ENCODE peak calls at places on chromosomes 2 and 18, in eight cellular contexts. One of them, this sample, is unnamed.

GRCh38 chr2:229798446-229799147 is 84.2 kb upstream of the DNER start:
- DNase-seq in astrocyte of the spinal cord: peak
- DNase-seq in Peyer's patch: no peak
- DNase-seq in cardiac muscle cell: no peak
- DNase-seq in kidney epithelial cell: no peak
- DNase-seq in dorsolateral prefrontal cortex: no peak
- DNase-seq in kidney: no peak
- DNase-seq in fibroblast of villous mesenchyme: peak
- DNase-seq in this sample: peak

GRCh38 chr18:23684515-23685197 is 4.6 kb upstream of the LAMA3 start:
- DNase-seq in fibroblast of villous mesenchyme: peak
- DNase-seq in cardiac muscle cell: no peak
- DNase-seq in Peyer's patch: no peak
- DNase-seq in astrocyte of the spinal cord: no peak
- DNase-seq in kidney: no peak
- DNase-seq in dorsolateral prefrontal cortex: no peak
- DNase-seq in kidney epithelial cell: no peak
- DNase-seq in this sample: peak

GRCh38 chr2:101805146-101806088 is 107.9 kb downstream of the MAP4K4 start:
- DNase-seq in astrocyte of the spinal cord: peak
- DNase-seq in Peyer's patch: no peak
- DNase-seq in fibroblast of villous mesenchyme: peak
- DNase-seq in kidney epithelial cell: no peak
- DNase-seq in cardiac muscle cell: peak
- DNase-seq in kidney: no peak
- DNase-seq in dorsolateral prefrontal cortex: no peak
- DNase-seq in this sample: peak

GRCh38 chr18:13264091-13264777 is 45.7 kb downstream of the LDLRAD4 start:
- DNase-seq in kidney: no peak
- DNase-seq in Peyer's patch: no peak
- DNase-seq in dorsolateral prefrontal cortex: no peak
- DNase-seq in astrocyte of the spinal cord: no peak
- DNase-seq in cardiac muscle cell: no peak
- DNase-seq in kidney epithelial cell: no peak
- DNase-seq in fibroblast of villous mesenchyme: no peak
- DNase-seq in this sample: peak

GRCh38 chr2:1584051-1584531 is 160.2 kb downstream of the PXDN start:
- DNase-seq in kidney: peak
- DNase-seq in fibroblast of villous mesenchyme: no peak
- DNase-seq in astrocyte of the spinal cord: no peak
- DNase-seq in kidney epithelial cell: no peak
- DNase-seq in cardiac muscle cell: no peak
- DNase-seq in Peyer's patch: no peak
- DNase-seq in dorsolateral prefrontal cortex: no peak
- DNase-seq in this sample: no peak

GRCh38 chr2:232603283-232603682 is 30.1 kb upstream of the EFHD1 start:
- DNase-seq in astrocyte of the spinal cord: no peak
- DNase-seq in kidney epithelial cell: no peak
- DNase-seq in dorsolateral prefrontal cortex: no peak
- DNase-seq in fibroblast of villous mesenchyme: no peak
- DNase-seq in kidney: no peak
- DNase-seq in Peyer's patch: no peak
- DNase-seq in cardiac muscle cell: no peak
- DNase-seq in this sample: no peak

GRCh38 chr2:44598731-44599529 is 237.2 kb downstream of the CAMKMT start:
- DNase-seq in fibroblast of villous mesenchyme: peak
- DNase-seq in kidney: no peak
- DNase-seq in kidney epithelial cell: no peak
- DNase-seq in astrocyte of the spinal cord: no peak
- DNase-seq in cardiac muscle cell: no peak
- DNase-seq in Peyer's patch: no peak
- DNase-seq in dorsolateral prefrontal cortex: no peak
- DNase-seq in this sample: no peak

GRCh38 chr2:43105586-43106562 is 120.5 kb downstream of the ZFP36L2 start:
- DNase-seq in cardiac muscle cell: no peak
- DNase-seq in dorsolateral prefrontal cortex: no peak
- DNase-seq in Peyer's patch: peak
- DNase-seq in fibroblast of villous mesenchyme: peak
- DNase-seq in kidney: peak
- DNase-seq in astrocyte of the spinal cord: no peak
- DNase-seq in kidney epithelial cell: no peak
- DNase-seq in this sample: peak

GRCh38 chr2:64979744-64980143 is 9.5 kb upstream of the SLC1A4 start:
- DNase-seq in Peyer's patch: no peak
- DNase-seq in astrocyte of the spinal cord: no peak
- DNase-seq in dorsolateral prefrontal cortex: no peak
- DNase-seq in kidney epithelial cell: no peak
- DNase-seq in cardiac muscle cell: no peak
- DNase-seq in fibroblast of villous mesenchyme: no peak
- DNase-seq in kidney: no peak
- DNase-seq in this sample: no peak

GRCh38 chr18:75142677-75143076 is 66.3 kb downstream of the PTGR3 start:
- DNase-seq in astrocyte of the spinal cord: no peak
- DNase-seq in Peyer's patch: no peak
- DNase-seq in kidney epithelial cell: no peak
- DNase-seq in fibroblast of villous mesenchyme: no peak
- DNase-seq in kidney: no peak
- DNase-seq in dorsolateral prefrontal cortex: no peak
- DNase-seq in cardiac muscle cell: no peak
- DNase-seq in this sample: no peak

GRCh38 chr2:45610281-45611019 is 617 bp downstream of the SRBD1 start:
- DNase-seq in fibroblast of villous mesenchyme: peak
- DNase-seq in kidney: peak
- DNase-seq in cardiac muscle cell: peak
- DNase-seq in Peyer's patch: peak
- DNase-seq in astrocyte of the spinal cord: peak
- DNase-seq in dorsolateral prefrontal cortex: peak
- DNase-seq in kidney epithelial cell: peak
- DNase-seq in this sample: peak

GRCh38 chr18:58911766-58912165 is 47.1 kb downstream of the ZNF532 start:
- DNase-seq in astrocyte of the spinal cord: peak
- DNase-seq in cardiac muscle cell: peak
- DNase-seq in fibroblast of villous mesenchyme: peak
- DNase-seq in dorsolateral prefrontal cortex: no peak
- DNase-seq in kidney epithelial cell: no peak
- DNase-seq in Peyer's patch: no peak
- DNase-seq in kidney: no peak
- DNase-seq in this sample: peak

DNA sequence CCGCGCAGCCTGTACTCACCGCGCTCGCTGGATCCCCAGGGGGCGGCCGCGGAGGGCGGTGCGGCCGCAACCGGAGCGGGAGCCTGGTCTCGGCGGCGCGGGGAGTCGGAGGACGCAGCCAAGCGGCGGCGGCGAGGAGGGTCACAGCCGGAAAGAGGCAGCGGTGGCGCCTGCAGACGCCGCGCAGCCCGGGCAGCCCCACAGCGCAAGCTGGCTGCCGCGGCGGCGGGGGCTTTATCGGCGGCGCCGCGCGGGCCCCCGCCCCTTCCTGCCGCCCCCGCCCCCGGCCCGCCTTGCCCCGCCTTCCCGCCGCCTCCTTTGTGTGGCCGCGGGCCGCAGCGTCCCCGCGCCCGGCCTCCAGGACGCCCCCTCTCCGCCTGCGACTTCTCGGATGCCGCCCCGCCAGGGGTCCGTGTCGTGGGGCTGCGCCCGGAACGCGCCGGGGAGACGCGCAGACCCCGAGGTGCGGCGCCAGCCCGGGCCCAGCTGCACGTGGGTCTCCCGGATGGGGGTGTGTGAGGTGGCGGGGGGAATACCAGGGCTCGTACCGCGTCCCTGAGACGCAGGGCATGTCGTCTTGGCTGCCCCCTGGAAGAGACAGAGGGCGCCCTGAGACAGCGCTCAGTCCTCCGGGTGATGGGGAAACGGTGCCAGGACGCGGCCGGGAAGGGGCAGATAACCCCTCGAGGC is at the start of gene SERPINE2:
- DNase-seq in fibroblast of villous mesenchyme: peak
- DNase-seq in dorsolateral prefrontal cortex: peak
- DNase-seq in astrocyte of the spinal cord: peak
- DNase-seq in kidney epithelial cell: no peak
- DNase-seq in Peyer's patch: peak
- DNase-seq in kidney: peak
- DNase-seq in cardiac muscle cell: peak
- DNase-seq in this sample: peak
- TF ChIP-seq CTCF in fibroblast of villous mesenchyme: peak
- TF ChIP-seq CTCF in dorsolateral prefrontal cortex: peak
- TF ChIP-seq CTCF in astrocyte of the spinal cord: peak
- TF ChIP-seq CTCF in kidney epithelial cell: peak
- TF ChIP-seq CTCF in Peyer's patch: peak
- TF ChIP-seq CTCF in kidney: no peak
- TF ChIP-seq CTCF in cardiac muscle cell: peak
- TF ChIP-seq CTCF in this sample: peak

GRCh38 chr18:32530947-32531651 is 60.4 kb upstream of the GAREM1 start:
- DNase-seq in Peyer's patch: no peak
- DNase-seq in dorsolateral prefrontal cortex: no peak
- DNase-seq in cardiac muscle cell: no peak
- DNase-seq in astrocyte of the spinal cord: peak
- DNase-seq in fibroblast of villous mesenchyme: peak
- DNase-seq in kidney: no peak
- DNase-seq in kidney epithelial cell: peak
- DNase-seq in this sample: peak
- H3K4me3 ChIP-seq in Peyer's patch: no peak
- H3K4me3 ChIP-seq in dorsolateral prefrontal cortex: no peak
- H3K4me3 ChIP-seq in cardiac muscle cell: no peak
- H3K4me3 ChIP-seq in astrocyte of the spinal cord: no peak
- H3K4me3 ChIP-seq in fibroblast of villous mesenchyme: no peak
- H3K4me3 ChIP-seq in kidney: no peak
- H3K4me3 ChIP-seq in kidney epithelial cell: no peak
- H3K4me3 ChIP-seq in this sample: no peak

GRCh38 chr2:86243272-86243671 is 44.0 kb downstream of the MRPL35 start:
- DNase-seq in kidney: no peak
- DNase-seq in kidney epithelial cell: no peak
- DNase-seq in fibroblast of villous mesenchyme: no peak
- DNase-seq in dorsolateral prefrontal cortex: no peak
- DNase-seq in astrocyte of the spinal cord: no peak
- DNase-seq in cardiac muscle cell: no peak
- DNase-seq in Peyer's patch: no peak
- DNase-seq in this sample: no peak

GRCh38 chr2:86240251-86240650 is 41.0 kb downstream of the MRPL35 start:
- DNase-seq in fibroblast of villous mesenchyme: no peak
- DNase-seq in cardiac muscle cell: no peak
- DNase-seq in kidney epithelial cell: no peak
- DNase-seq in dorsolateral prefrontal cortex: no peak
- DNase-seq in astrocyte of the spinal cord: no peak
- DNase-seq in kidney: no peak
- DNase-seq in Peyer's patch: no peak
- DNase-seq in this sample: no peak

GRCh38 chr2:86241611-86242010 is 42.4 kb downstream of the MRPL35 start:
- DNase-seq in dorsolateral prefrontal cortex: no peak
- DNase-seq in astrocyte of the spinal cord: no peak
- DNase-seq in cardiac muscle cell: no peak
- DNase-seq in kidney epithelial cell: no peak
- DNase-seq in kidney: no peak
- DNase-seq in fibroblast of villous mesenchyme: no peak
- DNase-seq in Peyer's patch: peak
- DNase-seq in this sample: no peak

GRCh38 chr2:86239745-86240144 is 40.5 kb downstream of the MRPL35 start:
- DNase-seq in fibroblast of villous mesenchyme: no peak
- DNase-seq in astrocyte of the spinal cord: no peak
- DNase-seq in kidney: no peak
- DNase-seq in Peyer's patch: no peak
- DNase-seq in kidney epithelial cell: no peak
- DNase-seq in dorsolateral prefrontal cortex: no peak
- DNase-seq in cardiac muscle cell: no peak
- DNase-seq in this sample: no peak

GRCh38 chr2:86243950-86244733 is 44.9 kb downstream of the MRPL35 start:
- DNase-seq in Peyer's patch: no peak
- DNase-seq in kidney: no peak
- DNase-seq in astrocyte of the spinal cord: no peak
- DNase-seq in kidney epithelial cell: no peak
- DNase-seq in cardiac muscle cell: no peak
- DNase-seq in dorsolateral prefrontal cortex: no peak
- DNase-seq in fibroblast of villous mesenchyme: no peak
- DNase-seq in this sample: no peak
- TF ChIP-seq CTCF in Peyer's patch: no peak
- TF ChIP-seq CTCF in kidney: no peak
- TF ChIP-seq CTCF in astrocyte of the spinal cord: no peak
- TF ChIP-seq CTCF in kidney epithelial cell: no peak
- TF ChIP-seq CTCF in cardiac muscle cell: no peak
- TF ChIP-seq CTCF in dorsolateral prefrontal cortex: no peak
- TF ChIP-seq CTCF in fibroblast of villous mesenchyme: no peak
- TF ChIP-seq CTCF in this sample: no peak

GRCh38 chr2:8685697-8686358 is 4.0 kb downstream of the ID2 start:
- DNase-seq in astrocyte of the spinal cord: peak
- DNase-seq in cardiac muscle cell: peak
- DNase-seq in kidney: peak
- DNase-seq in Peyer's patch: peak
- DNase-seq in dorsolateral prefrontal cortex: peak
- DNase-seq in kidney epithelial cell: no peak
- DNase-seq in fibroblast of villous mesenchyme: no peak
- DNase-seq in this sample: peak
- H3K4me3 ChIP-seq in astrocyte of the spinal cord: peak
- H3K4me3 ChIP-seq in cardiac muscle cell: peak
- H3K4me3 ChIP-seq in kidney: peak
- H3K4me3 ChIP-seq in Peyer's patch: peak
- H3K4me3 ChIP-seq in dorsolateral prefrontal cortex: peak
- H3K4me3 ChIP-seq in kidney epithelial cell: peak
- H3K4me3 ChIP-seq in fibroblast of villous mesenchyme: peak
- H3K4me3 ChIP-seq in this sample: peak

GRCh38 chr2:156110890-156111289 is 221.6 kb downstream of the NR4A2 start:
- DNase-seq in dorsolateral prefrontal cortex: no peak
- DNase-seq in kidney epithelial cell: no peak
- DNase-seq in astrocyte of the spinal cord: no peak
- DNase-seq in kidney: no peak
- DNase-seq in Peyer's patch: no peak
- DNase-seq in cardiac muscle cell: peak
- DNase-seq in fibroblast of villous mesenchyme: no peak
- DNase-seq in this sample: no peak
- TF ChIP-seq CTCF in dorsolateral prefrontal cortex: no peak
- TF ChIP-seq CTCF in kidney epithelial cell: no peak
- TF ChIP-seq CTCF in astrocyte of the spinal cord: no peak
- TF ChIP-seq CTCF in kidney: no peak
- TF ChIP-seq CTCF in Peyer's patch: peak
- TF ChIP-seq CTCF in cardiac muscle cell: no peak
- TF ChIP-seq CTCF in fibroblast of villous mesenchyme: no peak
- TF ChIP-seq CTCF in this sample: peak

GRCh38 chr18:25047421-25047820 is 304.5 kb downstream of the ZNF521 start:
- DNase-seq in astrocyte of the spinal cord: no peak
- DNase-seq in cardiac muscle cell: no peak
- DNase-seq in kidney epithelial cell: no peak
- DNase-seq in kidney: no peak
- DNase-seq in dorsolateral prefrontal cortex: no peak
- DNase-seq in Peyer's patch: no peak
- DNase-seq in fibroblast of villous mesenchyme: no peak
- DNase-seq in this sample: no peak

GRCh38 chr18:25044694-25045093 is 307.3 kb downstream of the ZNF521 start:
- DNase-seq in fibroblast of villous mesenchyme: no peak
- DNase-seq in kidney epithelial cell: no peak
- DNase-seq in dorsolateral prefrontal cortex: no peak
- DNase-seq in Peyer's patch: no peak
- DNase-seq in kidney: no peak
- DNase-seq in astrocyte of the spinal cord: no peak
- DNase-seq in cardiac muscle cell: no peak
- DNase-seq in this sample: no peak

GRCh38 chr18:25039781-25040180 is 312.2 kb downstream of the ZNF521 start:
- DNase-seq in kidney epithelial cell: no peak
- DNase-seq in cardiac muscle cell: no peak
- DNase-seq in Peyer's patch: no peak
- DNase-seq in kidney: no peak
- DNase-seq in dorsolateral prefrontal cortex: no peak
- DNase-seq in fibroblast of villous mesenchyme: no peak
- DNase-seq in astrocyte of the spinal cord: no peak
- DNase-seq in this sample: no peak

GRCh38 chr18:25042641-25043051 is 309.3 kb downstream of the ZNF521 start:
- DNase-seq in astrocyte of the spinal cord: no peak
- DNase-seq in Peyer's patch: no peak
- DNase-seq in dorsolateral prefrontal cortex: no peak
- DNase-seq in cardiac muscle cell: peak
- DNase-seq in fibroblast of villous mesenchyme: peak
- DNase-seq in kidney epithelial cell: no peak
- DNase-seq in kidney: no peak
- DNase-seq in this sample: peak

GRCh38 chr18:25043104-25043503 is 308.9 kb downstream of the ZNF521 start:
- DNase-seq in Peyer's patch: no peak
- DNase-seq in kidney: no peak
- DNase-seq in astrocyte of the spinal cord: no peak
- DNase-seq in dorsolateral prefrontal cortex: no peak
- DNase-seq in fibroblast of villous mesenchyme: no peak
- DNase-seq in kidney epithelial cell: no peak
- DNase-seq in cardiac muscle cell: no peak
- DNase-seq in this sample: no peak
- H3K4me3 ChIP-seq in Peyer's patch: no peak
- H3K4me3 ChIP-seq in kidney: no peak
- H3K4me3 ChIP-seq in astrocyte of the spinal cord: no peak
- H3K4me3 ChIP-seq in dorsolateral prefrontal cortex: no peak
- H3K4me3 ChIP-seq in fibroblast of villous mesenchyme: no peak
- H3K4me3 ChIP-seq in kidney epithelial cell: no peak
- H3K4me3 ChIP-seq in cardiac muscle cell: no peak
- H3K4me3 ChIP-seq in this sample: no peak

This sample was measured in cardiac fibroblast.